ENCODE peak calls at places on chromosomes 1 and 21, in six cellular contexts. One of them, this sample, is unnamed.

GRCh38 chr1:177135250-177135649 is 29.3 kb downstream of the ASTN1 start:
- DNase-seq in tibial artery: no peak
- DNase-seq in GM23338: no peak
- DNase-seq in lower lobe of right lung: no peak
- DNase-seq in IMR-90: no peak
- DNase-seq in SJSA1: no peak
- DNase-seq in this sample: no peak

GRCh38 chr1:214454619-214455396 is 96.6 kb downstream of the PTPN14 start:
- DNase-seq in GM23338: no peak
- DNase-seq in IMR-90: peak; percentile 91
- DNase-seq in SJSA1: no peak
- DNase-seq in lower lobe of right lung: no peak
- DNase-seq in tibial artery: no peak
- DNase-seq in this sample: no peak

GRCh38 chr1:39639333-39640130 is at the start of gene HEYL:
- DNase-seq in lower lobe of right lung: peak; percentile 84
- DNase-seq in GM23338: peak; percentile 92
- DNase-seq in tibial artery: peak; percentile 91
- DNase-seq in IMR-90: peak; percentile 19
- DNase-seq in SJSA1: peak; percentile 98
- DNase-seq in this sample: no peak

GRCh38 chr1:71780681-71781080 is 501.7 kb downstream of the NEGR1 start:
- DNase-seq in SJSA1: no peak
- DNase-seq in tibial artery: no peak
- DNase-seq in lower lobe of right lung: no peak
- DNase-seq in GM23338: no peak
- DNase-seq in IMR-90: peak; percentile 49
- DNase-seq in this sample: no peak

GRCh38 chr1:198135366-198135765 is 21.4 kb upstream of the NEK7 start:
- DNase-seq in tibial artery: no peak
- DNase-seq in IMR-90: no peak
- DNase-seq in GM23338: no peak
- DNase-seq in SJSA1: no peak
- DNase-seq in lower lobe of right lung: no peak
- DNase-seq in this sample: no peak

GRCh38 chr1:183674339-183674738 is 21.2 kb upstream of the APOBEC4 start:
- DNase-seq in tibial artery: no peak
- DNase-seq in GM23338: no peak
- DNase-seq in IMR-90: peak; percentile 40
- DNase-seq in SJSA1: no peak
- DNase-seq in lower lobe of right lung: no peak
- DNase-seq in this sample: no peak

GRCh38 chr1:34113887-34114286 is 51.1 kb downstream of the CSMD2 start:
- DNase-seq in IMR-90: no peak
- DNase-seq in GM23338: peak; percentile 89
- DNase-seq in lower lobe of right lung: no peak
- DNase-seq in tibial artery: no peak
- DNase-seq in SJSA1: no peak
- DNase-seq in this sample: no peak

GRCh38 chr1:228500901-228501871 is 14.0 kb downstream of the RNF187 start:
- DNase-seq in lower lobe of right lung: peak; percentile 84
- DNase-seq in GM23338: peak; percentile 88
- DNase-seq in tibial artery: peak; percentile 87
- DNase-seq in IMR-90: peak; percentile 86
- DNase-seq in SJSA1: peak; percentile 79
- DNase-seq in this sample: no peak

GRCh38 chr21:45979651-45980050 is 1.9 kb upstream of the COL6A1 start:
- DNase-seq in tibial artery: no peak
- DNase-seq in IMR-90: no peak
- DNase-seq in GM23338: no peak
- DNase-seq in lower lobe of right lung: peak; percentile 19
- DNase-seq in SJSA1: no peak
- DNase-seq in this sample: no peak

DNA sequence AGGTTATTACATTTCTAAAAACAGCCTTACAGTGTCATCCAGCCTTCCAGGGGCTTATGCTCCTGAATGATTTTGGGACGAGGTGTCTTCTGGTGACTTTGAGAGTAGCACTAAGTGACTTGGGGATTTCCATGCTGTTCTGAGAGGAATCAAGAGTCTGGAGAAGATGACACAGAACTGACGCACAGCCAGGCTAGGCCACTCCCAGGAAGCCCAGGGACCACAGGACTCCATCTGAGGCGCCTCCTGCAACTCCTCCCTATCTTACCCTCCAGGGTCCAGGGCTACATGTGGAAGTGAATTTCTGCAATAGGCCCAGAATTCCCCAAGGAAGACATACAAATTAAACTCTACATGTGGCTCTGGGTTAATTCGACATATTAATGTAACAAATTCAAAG is 92.5 kb downstream of the SLC25A24 start:
- DNase-seq in SJSA1: peak; percentile 62
- DNase-seq in lower lobe of right lung: no peak
- DNase-seq in GM23338: no peak
- DNase-seq in tibial artery: no peak
- DNase-seq in IMR-90: peak; percentile 74
- DNase-seq in this sample: no peak
- H3K4me3 ChIP-seq in SJSA1: no peak overlapping the region
- H3K4me3 ChIP-seq in lower lobe of right lung: no peak overlapping the region
- H3K4me3 ChIP-seq in GM23338: no peak overlapping the region
- H3K4me3 ChIP-seq in tibial artery: no peak overlapping the region
- H3K4me3 ChIP-seq in IMR-90: no peak overlapping the region
- H3K4me3 ChIP-seq in this sample: no peak overlapping the region

GRCh38 chr1:67191668-67192520 is 25.6 kb downstream of the IL23R start:
- DNase-seq in tibial artery: no peak
- DNase-seq in IMR-90: no peak
- DNase-seq in lower lobe of right lung: no peak
- DNase-seq in SJSA1: no peak
- DNase-seq in GM23338: no peak
- DNase-seq in this sample: no peak
- H3K4me1 ChIP-seq in tibial artery: no peaks in the 10 kb centered on the region
- H3K4me1 ChIP-seq in IMR-90: peaks cover 2% of the 10 kb centered on the region
- H3K4me1 ChIP-seq in lower lobe of right lung: no peaks in the 10 kb centered on the region
- H3K4me1 ChIP-seq in SJSA1: no peaks in the 10 kb centered on the region
- H3K4me1 ChIP-seq in GM23338: no peaks in the 10 kb centered on the region
- H3K4me1 ChIP-seq in this sample: no peaks in the 10 kb centered on the region

DNA sequence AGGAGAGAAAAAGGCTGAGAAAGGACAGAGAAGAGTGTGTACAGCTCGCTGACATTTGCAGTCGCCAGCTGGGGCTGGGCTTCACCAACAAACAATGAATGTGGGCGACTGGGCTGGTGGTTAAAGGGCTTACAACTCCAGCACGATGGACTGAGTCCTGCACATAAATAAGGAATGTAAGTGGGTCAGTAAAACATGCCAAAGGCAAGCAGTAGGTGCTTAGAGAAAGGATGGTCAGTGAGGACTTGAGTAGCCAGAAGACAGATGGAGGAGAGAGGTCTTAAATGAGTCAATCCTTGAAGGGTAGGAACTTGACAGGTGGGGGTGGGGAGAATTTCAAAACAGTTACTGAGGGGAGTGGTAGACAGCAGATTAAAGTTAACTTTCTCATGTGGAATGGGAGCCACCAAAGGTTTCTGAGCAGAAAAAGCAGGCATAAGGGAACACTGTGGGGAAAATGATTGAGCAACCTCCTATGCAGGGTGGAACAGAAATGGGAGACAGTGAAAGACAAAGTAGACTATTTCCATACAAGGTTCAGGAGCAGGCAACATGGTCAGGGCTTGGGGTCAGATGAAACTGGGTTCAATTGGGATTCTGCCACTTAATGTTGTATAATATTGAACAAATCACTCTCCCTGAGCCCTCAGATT is 37.4 kb downstream of the GADD45A start:
- DNase-seq in tibial artery: no peak
- DNase-seq in lower lobe of right lung: no peak
- DNase-seq in GM23338: no peak
- DNase-seq in IMR-90: peak; percentile 42
- DNase-seq in SJSA1: no peak
- DNase-seq in this sample: no peak
- H3K27ac ChIP-seq in tibial artery: peak overlapping the region; percentile 74
- H3K27ac ChIP-seq in lower lobe of right lung: no peak overlapping the region
- H3K27ac ChIP-seq in GM23338: no peak overlapping the region
- H3K27ac ChIP-seq in IMR-90: no peak overlapping the region
- H3K27ac ChIP-seq in SJSA1: no peak overlapping the region
- H3K27ac ChIP-seq in this sample: peak overlapping the region; percentile 88

GRCh38 chr1:9690440-9691107 is 39.0 kb downstream of the PIK3CD start:
- DNase-seq in tibial artery: no peak
- DNase-seq in SJSA1: no peak
- DNase-seq in GM23338: peak; percentile 43
- DNase-seq in IMR-90: no peak
- DNase-seq in lower lobe of right lung: no peak
- DNase-seq in this sample: no peak
- H3K4me3 ChIP-seq in tibial artery: peak overlapping the region; percentile 97
- H3K4me3 ChIP-seq in SJSA1: peak overlapping the region; percentile 51
- H3K4me3 ChIP-seq in GM23338: peak overlapping the region; percentile 86
- H3K4me3 ChIP-seq in IMR-90: peak overlapping the region; percentile 50
- H3K4me3 ChIP-seq in lower lobe of right lung: peak overlapping the region; percentile 66
- H3K4me3 ChIP-seq in this sample: peak overlapping the region; percentile 58

GRCh38 chr1:81584398-81584797 is 216.3 kb upstream of the ADGRL2 start:
- DNase-seq in GM23338: no peak
- DNase-seq in IMR-90: peak; percentile 52
- DNase-seq in tibial artery: no peak
- DNase-seq in lower lobe of right lung: no peak
- DNase-seq in SJSA1: no peak
- DNase-seq in this sample: no peak
- H3K4me1 ChIP-seq in GM23338: peaks cover 1% of the 10 kb centered on the region
- H3K4me1 ChIP-seq in IMR-90: no peaks in the 10 kb centered on the region
- H3K4me1 ChIP-seq in tibial artery: peaks cover 6% of the 10 kb centered on the region
- H3K4me1 ChIP-seq in lower lobe of right lung: peaks cover 9% of the 10 kb centered on the region
- H3K4me1 ChIP-seq in SJSA1: no peaks in the 10 kb centered on the region
- H3K4me1 ChIP-seq in this sample: no peaks in the 10 kb centered on the region

DNA sequence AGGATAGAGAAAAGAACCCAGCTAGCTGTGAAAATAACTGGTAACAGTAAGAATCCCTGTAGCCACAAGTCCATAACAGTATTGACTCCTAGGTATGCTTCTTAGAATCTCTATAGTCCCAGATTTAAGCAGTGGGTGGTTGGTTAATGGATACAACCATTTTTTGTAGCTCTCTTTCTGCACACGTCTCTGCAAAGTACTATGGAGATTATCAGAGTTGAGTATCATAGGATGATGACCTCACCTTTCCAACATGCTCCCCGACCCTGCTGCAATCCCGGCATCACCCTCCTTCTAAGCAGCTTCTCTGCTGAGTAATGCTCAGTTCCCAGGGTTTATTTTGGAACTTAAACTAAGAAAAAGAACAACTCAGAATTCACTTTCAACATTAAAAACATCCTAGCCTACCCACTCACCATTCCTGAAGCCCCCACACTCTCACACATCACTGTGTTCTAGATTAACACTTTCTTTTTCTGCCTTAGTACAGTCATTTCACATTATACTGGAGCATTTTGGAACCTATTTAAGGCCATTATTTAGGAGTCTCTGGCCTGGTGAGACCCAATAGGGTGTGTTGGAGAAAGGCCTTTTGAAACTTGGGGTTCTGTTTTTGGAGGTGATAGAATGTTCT is 2.7 kb downstream of the MLLT11 start:
- DNase-seq in GM23338: no peak
- DNase-seq in tibial artery: no peak
- DNase-seq in SJSA1: peak; percentile 65
- DNase-seq in lower lobe of right lung: no peak
- DNase-seq in IMR-90: peak; percentile 94
- DNase-seq in this sample: no peak
- H3K27ac ChIP-seq in GM23338: no peak overlapping the region
- H3K27ac ChIP-seq in tibial artery: no peak overlapping the region
- H3K27ac ChIP-seq in SJSA1: peak overlapping the region; percentile 71
- H3K27ac ChIP-seq in lower lobe of right lung: no peak overlapping the region
- H3K27ac ChIP-seq in IMR-90: peak overlapping the region; percentile 17
- H3K27ac ChIP-seq in this sample: peak overlapping the region; percentile 16